ENCODE peak calls at places on chromosomes 12 and 14, in eight cellular contexts. I is K562, Z is sigmoid colon, G is heart left ventricle, J is IMR-90, U is prostate gland, R is suprapubic skin, D is A549. P is an unnamed sample.

GRCh38 chr12:87112946-87113345 is 856.8 kb upstream of the MGAT4C start:
- DNase-seq in I (no peak), Z (no peak), G (no peak), J (peak), U (no peak), R (no peak), D (no peak), P (no peak)

GRCh38 chr14:41718477-41719166 is 111.9 kb downstream of the LRFN5 start:
- DNase-seq in I (no peak), Z (no peak), G (no peak), J (no peak), U (no peak), R (no peak), D (no peak), P (no peak)

GRCh38 chr12:80593766-80594165 is 113.7 kb upstream of the MYF6 start:
- DNase-seq in I (no peak), Z (no peak), G (no peak), J (peak), U (no peak), R (no peak), D (no peak), P (no peak)

GRCh38 chr12:70246580-70246979 is 3.3 kb downstream of the CNOT2 start:
- DNase-seq in I (no peak), Z (no peak), G (no peak), J (peak), U (no peak), R (no peak), D (no peak), P (no peak)

GRCh38 chr12:79690156-79690605 is 583 bp downstream of the PAWR start:
- DNase-seq in I (no peak), Z (no peak), G (peak), J (peak), U (no peak), R (peak), D (no peak), P (no peak)

GRCh38 chr12:120327593-120327992 is at the start of gene PLA2G1B:
- DNase-seq in I (no peak), Z (no peak), G (no peak), J (no peak), U (no peak), R (no peak), D (no peak), P (no peak)

GRCh38 chr12:180445-180844 is 33.5 kb downstream of the SLC6A12 start:
- DNase-seq in I (no peak), Z (no peak), G (peak), J (peak), U (no peak), R (no peak), D (no peak), P (no peak)

GRCh38 chr12:5015711-5016492 is 27.8 kb upstream of the KCNA5 start:
- DNase-seq in I (no peak), Z (no peak), G (no peak), J (no peak), U (no peak), R (no peak), D (no peak), P (no peak)

GRCh38 chr12:79451988-79452387 is 238.8 kb downstream of the PAWR start:
- DNase-seq in I (no peak), Z (peak), G (peak), J (peak), U (peak), R (peak), D (no peak), P (no peak)

GRCh38 chr14:90518941-90519256 is 122.1 kb downstream of the CALM1 start:
- DNase-seq in I (peak), Z (no peak), G (peak), J (peak), U (no peak), R (no peak), D (no peak), P (no peak)

GRCh38 chr14:74763803-74764531 is 851 bp downstream of the YLPM1 start:
- DNase-seq in I (no peak), Z (peak), G (peak), J (peak), U (peak), R (peak), D (no peak), P (no peak)

GRCh38 chr12:119692410-119692809 is 24.5 kb downstream of the PRKAB1 start:
- DNase-seq in I (no peak), Z (no peak), G (no peak), J (peak), U (no peak), R (no peak), D (no peak), P (no peak)

GRCh38 chr14:106808458-106808857 is 1282.1 kb downstream of the TMEM121 start:
- DNase-seq in I (no peak), Z (no peak), G (no peak), J (no peak), U (no peak), R (no peak), D (no peak), P (no peak)
- H3K27ac ChIP-seq in I (no peak), Z (no peak), G (no peak), J (no peak), U (no peak), R (no peak), D (no peak), P (no peak)

GRCh38 chr14:22824711-22825359 is 4.9 kb upstream of the MRPL52 start:
- DNase-seq in I (peak), Z (peak), G (no peak), J (peak), U (no peak), R (no peak), D (peak), P (no peak)
- TF ChIP-seq POLR2A in I (no peak), Z (no peak), G (no peak), J (no peak), U (no peak), R (no peak), D (no peak), P (no peak)

DNA sequence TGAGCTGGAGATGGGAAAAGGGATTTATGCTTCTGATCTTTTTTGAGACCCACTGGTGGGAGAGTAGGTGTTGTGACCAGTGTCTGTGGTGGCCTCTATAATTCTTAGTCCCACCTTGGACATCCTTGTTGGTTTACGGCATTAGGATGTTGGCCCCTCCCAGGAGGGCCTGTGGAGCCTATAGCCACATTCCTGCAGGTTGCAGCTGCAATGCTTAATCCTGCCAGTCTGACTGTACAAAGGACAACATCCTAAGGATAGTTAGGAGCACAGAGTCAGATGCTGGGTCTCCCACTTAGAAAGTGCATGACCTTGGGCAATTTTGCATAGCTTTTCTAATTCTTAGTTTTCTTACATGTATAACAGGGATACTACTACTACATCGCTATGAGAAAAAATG is 150.9 kb upstream of the SLC38A2 start:
- DNase-seq in I (no peak), Z (no peak), G (no peak), J (peak), U (no peak), R (no peak), D (peak), P (no peak)
- H3K27ac ChIP-seq in I (peak), Z (no peak), G (peak), J (peak), U (no peak), R (no peak), D (peak), P (no peak)

DNA sequence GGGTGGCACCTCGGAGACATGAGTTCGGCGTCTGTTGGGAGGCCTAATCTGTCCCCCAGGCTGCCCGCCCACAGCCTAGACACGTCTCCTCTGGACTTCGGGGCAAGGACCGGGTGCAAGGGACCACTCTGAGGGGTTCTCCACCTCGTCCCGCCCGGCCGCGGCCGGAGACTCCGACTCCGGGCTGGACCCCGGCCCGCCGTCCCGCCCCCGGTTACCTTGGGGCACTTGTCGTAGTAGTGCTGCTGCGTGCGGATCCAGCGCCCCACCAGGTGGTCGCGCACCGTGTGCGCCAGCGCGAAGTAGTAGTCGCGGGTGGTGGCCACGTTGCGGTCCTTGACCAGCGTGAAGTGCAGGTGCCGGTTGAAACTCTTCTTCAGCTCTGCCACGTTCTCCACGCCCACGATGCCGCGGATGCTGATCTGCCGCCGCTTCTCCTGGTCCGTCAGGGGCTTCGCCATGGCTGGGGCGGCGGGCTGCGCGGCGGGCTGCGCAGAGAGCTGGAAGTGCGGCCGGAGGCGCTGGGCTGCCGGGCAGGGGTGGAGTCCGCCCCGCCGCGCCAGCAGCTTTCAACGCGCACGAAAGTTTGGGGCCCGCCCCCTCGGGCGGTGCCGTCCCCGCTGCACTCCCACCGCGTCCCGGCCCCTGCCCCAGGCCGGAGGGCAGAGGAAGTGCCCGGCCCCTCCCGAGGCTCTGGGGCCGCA is at the start of gene PYGL:
- DNase-seq in I (peak), Z (peak), G (peak), J (peak), U (peak), R (peak), D (peak), P (no peak)
- TF ChIP-seq POLR2A in I (peak), Z (peak), G (no peak), J (peak), U (peak), R (peak), D (peak), P (no peak)

GRCh38 chr12:8734873-8735381 is 37.1 kb downstream of the RIMKLB start:
- DNase-seq in I (no peak), Z (no peak), G (no peak), J (peak), U (no peak), R (no peak), D (no peak), P (no peak)
- H3K27ac ChIP-seq in I (no peak), Z (peak), G (no peak), J (no peak), U (no peak), R (no peak), D (no peak), P (peak)

DNA sequence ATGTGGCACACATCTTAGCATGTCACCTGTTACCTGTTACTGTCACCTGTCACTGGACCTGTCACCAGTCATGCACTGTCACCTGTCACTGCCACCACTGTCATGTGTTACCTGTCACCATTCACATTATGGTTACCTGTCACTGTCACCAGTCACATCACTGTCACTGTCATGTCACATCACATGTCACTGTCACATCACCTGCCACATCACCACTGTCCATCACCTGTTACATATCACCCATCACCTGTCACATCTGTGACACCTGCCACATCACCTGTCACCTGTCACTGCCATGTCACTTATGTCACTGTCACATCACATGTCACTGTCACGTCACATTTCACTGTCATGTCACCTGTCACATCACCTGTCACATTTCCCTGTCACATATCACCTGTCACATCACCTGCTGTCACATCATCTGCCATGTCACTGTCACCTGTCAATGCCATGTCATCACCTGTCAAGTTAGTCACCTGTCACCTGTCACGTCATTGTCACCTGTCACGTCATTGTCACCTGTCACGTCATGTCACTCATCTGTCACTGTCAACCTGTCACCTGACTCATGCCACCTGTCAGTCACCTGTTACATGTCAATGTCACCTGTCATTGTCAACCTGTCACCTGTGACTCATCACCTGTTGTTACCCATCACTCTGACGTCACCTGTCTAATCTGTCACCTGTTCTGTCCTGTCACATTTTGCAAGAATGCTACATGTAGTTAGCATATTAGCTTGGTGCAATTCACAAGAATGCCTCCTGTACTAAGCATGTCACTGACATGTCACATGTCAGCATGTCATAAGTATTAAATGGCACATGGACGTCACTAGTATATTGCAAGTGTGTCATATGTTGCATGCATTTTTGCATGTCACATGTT is 29.0 kb upstream of the TESC start:
- DNase-seq in I (no peak), Z (no peak), G (no peak), J (no peak), U (no peak), R (no peak), D (no peak), P (no peak)
- TF ChIP-seq POLR2A in I (no peak), Z (no peak), G (no peak), J (no peak), U (no peak), R (no peak), D (no peak), P (no peak)

GRCh38 chr12:132672116-132672515 is 15.0 kb downstream of the POLE start:
- DNase-seq in I (no peak), Z (peak), G (no peak), J (no peak), U (no peak), R (no peak), D (no peak), P (no peak)

GRCh38 chr12:132672678-132673077 is 14.5 kb downstream of the POLE start:
- DNase-seq in I (no peak), Z (peak), G (no peak), J (no peak), U (no peak), R (no peak), D (no peak), P (no peak)

GRCh38 chr12:132673288-132674179 is 13.6 kb downstream of the POLE start:
- DNase-seq in I (no peak), Z (peak), G (no peak), J (no peak), U (no peak), R (no peak), D (no peak), P (no peak)

GRCh38 chr12:132675753-132676152 is 11.4 kb downstream of the POLE start:
- DNase-seq in I (no peak), Z (peak), G (no peak), J (no peak), U (no peak), R (no peak), D (no peak), P (no peak)

GRCh38 chr12:132674561-132674960 is 12.6 kb downstream of the POLE start:
- DNase-seq in I (no peak), Z (no peak), G (no peak), J (no peak), U (no peak), R (no peak), D (no peak), P (no peak)
- H3K27ac ChIP-seq in I (no peak), Z (no peak), G (no peak), J (no peak), U (no peak), R (no peak), D (no peak), P (no peak)

GRCh38 chr14:89370781-89371180 is 46.3 kb downstream of the FOXN3 start:
- DNase-seq in I (no peak), Z (no peak), G (no peak), J (no peak), U (no peak), R (no peak), D (no peak), P (no peak)

GRCh38 chr14:89369656-89370055 is 47.4 kb downstream of the FOXN3 start:
- DNase-seq in I (no peak), Z (no peak), G (no peak), J (no peak), U (no peak), R (no peak), D (no peak), P (no peak)

GRCh38 chr14:89367449-89368120 is 49.4 kb downstream of the FOXN3 start:
- DNase-seq in I (no peak), Z (no peak), G (no peak), J (no peak), U (no peak), R (no peak), D (no peak), P (no peak)

GRCh38 chr14:89366580-89367448 is 50.2 kb downstream of the FOXN3 start:
- DNase-seq in I (no peak), Z (no peak), G (peak), J (no peak), U (no peak), R (no peak), D (no peak), P (no peak)

DNA sequence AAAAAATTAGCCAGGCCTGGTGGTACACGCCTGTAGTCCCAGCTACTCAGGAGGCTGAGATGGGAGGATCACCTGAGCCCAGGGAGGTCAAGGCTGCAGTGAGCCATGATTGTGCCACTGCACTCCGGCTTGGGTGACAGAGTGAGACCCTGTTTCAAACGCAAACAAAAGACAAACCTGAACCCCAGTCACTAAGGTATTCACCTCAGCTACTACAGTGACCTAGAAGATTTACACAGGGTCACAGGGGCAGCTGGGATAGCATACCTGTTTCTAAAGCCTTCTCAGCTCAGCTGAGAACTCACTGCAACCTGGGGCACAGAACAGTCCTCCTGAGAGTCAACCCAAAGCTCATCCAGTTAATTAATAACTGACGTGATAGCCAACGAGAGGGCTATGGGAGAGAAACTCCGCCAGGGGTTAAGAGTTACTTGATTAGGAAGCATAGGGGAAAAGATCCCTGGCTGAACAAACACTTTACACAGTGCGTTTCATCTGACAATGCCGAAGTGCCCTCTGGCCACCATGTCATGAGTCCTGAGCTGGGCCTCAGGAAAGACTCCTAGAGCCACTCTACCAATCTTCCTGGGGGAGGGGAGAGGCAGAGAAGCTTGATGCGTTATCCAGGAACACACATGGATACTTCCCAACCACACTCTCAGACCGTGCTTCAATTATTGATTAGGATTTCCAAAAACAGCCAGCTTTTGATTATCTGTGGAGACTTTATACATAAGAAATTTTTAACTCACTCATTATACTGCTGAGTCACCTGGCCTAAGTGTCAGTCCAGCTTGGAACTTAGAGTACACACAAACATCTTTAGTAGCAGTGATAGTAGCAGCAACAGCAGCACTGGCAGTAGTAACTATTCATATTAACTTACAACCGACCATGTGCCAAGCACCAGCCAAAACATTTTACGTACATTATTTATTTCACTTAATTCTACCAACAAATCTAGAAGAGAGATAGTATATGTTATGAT is 48.2 kb downstream of the FOXN3 start:
- DNase-seq in I (no peak), Z (no peak), G (no peak), J (no peak), U (no peak), R (no peak), D (no peak), P (no peak)
- TF ChIP-seq POLR2A in I (no peak), Z (no peak), G (no peak), J (no peak), U (no peak), R (no peak), D (no peak), P (no peak)

DNA sequence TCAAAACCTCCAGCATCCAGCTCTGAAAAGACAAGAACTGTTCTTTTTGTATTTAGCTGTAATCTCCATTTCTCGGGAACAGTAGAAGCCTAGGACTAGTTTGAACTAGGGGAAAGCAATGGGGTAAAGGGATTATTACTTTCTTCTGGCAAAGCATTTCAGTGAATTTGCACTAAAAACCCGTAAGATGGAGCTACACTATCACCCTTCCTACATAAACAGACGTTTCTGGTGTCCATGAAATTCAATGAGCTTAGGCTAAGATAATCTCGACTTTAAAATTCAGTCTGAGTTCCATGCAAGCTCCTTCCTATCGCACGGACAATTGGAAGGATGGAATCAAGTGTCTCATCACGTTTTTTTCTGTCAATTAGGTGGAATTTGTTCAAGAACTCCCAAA is 24.0 kb downstream of the ACSM4 start:
- DNase-seq in I (no peak), Z (no peak), G (no peak), J (no peak), U (no peak), R (no peak), D (no peak), P (no peak)
- H3K27ac ChIP-seq in I (no peak), Z (no peak), G (no peak), J (no peak), U (no peak), R (no peak), D (no peak), P (no peak)

GRCh38 chr14:103057372-103058208 is at the start of gene CDC42BPB:
- DNase-seq in I (peak), Z (peak), G (peak), J (peak), U (peak), R (peak), D (peak), P (no peak)
- TF ChIP-seq POLR2A in I (no peak), Z (no peak), G (no peak), J (no peak), U (peak), R (peak), D (peak), P (no peak)

P was measured in esophagus squamous epithelium.